ENCODE peak calls at places on chromosomes 7 and 10, in six cellular contexts. One of them, this sample, is unnamed.

GRCh38 chr7:1533255-1533568 is 2.7 kb downstream of the MAFK start:
- DNase-seq in pancreas: no peak
- DNase-seq in colonic mucosa: no peak
- DNase-seq in aorta: no peak
- DNase-seq in substantia nigra: no peak
- DNase-seq in caudate nucleus: no peak
- DNase-seq in this sample: no peak

GRCh38 chr10:72321248-72322029 is 33.3 kb downstream of the DNAJB12 start:
- DNase-seq in pancreas: no peak
- DNase-seq in colonic mucosa: no peak
- DNase-seq in aorta: no peak
- DNase-seq in substantia nigra: no peak
- DNase-seq in caudate nucleus: no peak
- DNase-seq in this sample: no peak

GRCh38 chr10:126638542-126638941 is 32.0 kb downstream of the C10orf90 start:
- DNase-seq in pancreas: no peak
- DNase-seq in colonic mucosa: no peak
- DNase-seq in aorta: no peak
- DNase-seq in substantia nigra: no peak
- DNase-seq in caudate nucleus: no peak
- DNase-seq in this sample: no peak

GRCh38 chr7:144834516-144835165 is 1.2 kb downstream of the TPK1 start:
- DNase-seq in pancreas: no peak
- DNase-seq in colonic mucosa: peak; percentile 61
- DNase-seq in aorta: no peak
- DNase-seq in substantia nigra: no peak
- DNase-seq in caudate nucleus: no peak
- DNase-seq in this sample: peak; percentile 68

GRCh38 chr10:112624546-112625048 is 177.6 kb downstream of the VTI1A start:
- DNase-seq in pancreas: no peak
- DNase-seq in colonic mucosa: no peak
- DNase-seq in aorta: no peak
- DNase-seq in substantia nigra: no peak
- DNase-seq in caudate nucleus: no peak
- DNase-seq in this sample: no peak

GRCh38 chr10:128877141-128877540 is 589.9 kb upstream of the MGMT start:
- DNase-seq in pancreas: no peak
- DNase-seq in colonic mucosa: no peak
- DNase-seq in aorta: no peak
- DNase-seq in substantia nigra: no peak
- DNase-seq in caudate nucleus: no peak
- DNase-seq in this sample: no peak

GRCh38 chr7:123190109-123190831 is 9.5 kb downstream of the SLC13A1 start:
- DNase-seq in pancreas: no peak
- DNase-seq in colonic mucosa: no peak
- DNase-seq in aorta: no peak
- DNase-seq in substantia nigra: no peak
- DNase-seq in caudate nucleus: no peak
- DNase-seq in this sample: no peak

GRCh38 chr7:22723642-22724041 is 3.4 kb upstream of the IL6 start:
- DNase-seq in pancreas: no peak
- DNase-seq in colonic mucosa: no peak
- DNase-seq in aorta: no peak
- DNase-seq in substantia nigra: no peak
- DNase-seq in caudate nucleus: no peak
- DNase-seq in this sample: no peak

GRCh38 chr7:77822269-77822668 is 23.7 kb downstream of the PHTF2 start:
- DNase-seq in pancreas: peak; percentile 26
- DNase-seq in colonic mucosa: no peak
- DNase-seq in aorta: no peak
- DNase-seq in substantia nigra: no peak
- DNase-seq in caudate nucleus: no peak
- DNase-seq in this sample: no peak

GRCh38 chr10:114265392-114266053 is 26.5 kb downstream of the VWA2 start:
- DNase-seq in pancreas: no peak
- DNase-seq in colonic mucosa: no peak
- DNase-seq in aorta: no peak
- DNase-seq in substantia nigra: no peak
- DNase-seq in caudate nucleus: no peak
- DNase-seq in this sample: no peak

GRCh38 chr10:52322323-52322722 is 8.2 kb downstream of the DKK1 start:
- DNase-seq in pancreas: no peak
- DNase-seq in colonic mucosa: no peak
- DNase-seq in aorta: no peak
- DNase-seq in substantia nigra: no peak
- DNase-seq in caudate nucleus: no peak
- DNase-seq in this sample: no peak

GRCh38 chr10:100470367-100470766 is 7.6 kb downstream of the WNT8B start:
- DNase-seq in pancreas: no peak
- DNase-seq in colonic mucosa: no peak
- DNase-seq in aorta: no peak
- DNase-seq in substantia nigra: no peak
- DNase-seq in caudate nucleus: no peak
- DNase-seq in this sample: no peak

GRCh38 chr10:2856598-2856997 is 210.8 kb upstream of the PFKP start:
- DNase-seq in pancreas: no peak
- DNase-seq in colonic mucosa: no peak
- DNase-seq in aorta: no peak
- DNase-seq in substantia nigra: no peak
- DNase-seq in caudate nucleus: no peak
- DNase-seq in this sample: no peak

GRCh38 chr10:68047088-68047487 is 28.0 kb downstream of the HERC4 start:
- DNase-seq in pancreas: no peak
- DNase-seq in colonic mucosa: no peak
- DNase-seq in aorta: no peak
- DNase-seq in substantia nigra: no peak
- DNase-seq in caudate nucleus: no peak
- DNase-seq in this sample: no peak

GRCh38 chr7:50657341-50657873 is 92.2 kb upstream of the DDC start:
- DNase-seq in pancreas: no peak
- DNase-seq in colonic mucosa: peak; percentile 37
- DNase-seq in aorta: peak; percentile 88
- DNase-seq in substantia nigra: no peak
- DNase-seq in caudate nucleus: no peak
- DNase-seq in this sample: no peak

GRCh38 chr10:110794808-110795207 is 76.9 kb upstream of the PDCD4 start:
- DNase-seq in pancreas: peak; percentile 50
- DNase-seq in colonic mucosa: no peak
- DNase-seq in aorta: no peak
- DNase-seq in substantia nigra: peak; percentile 49
- DNase-seq in caudate nucleus: peak; percentile 13
- DNase-seq in this sample: no peak

GRCh38 chr10:6141296-6142151 is 52.7 kb downstream of the RBM17 start:
- DNase-seq in pancreas: no peak
- DNase-seq in colonic mucosa: no peak
- DNase-seq in aorta: peak; percentile 83
- DNase-seq in substantia nigra: no peak
- DNase-seq in caudate nucleus: no peak
- DNase-seq in this sample: peak; percentile 78

GRCh38 chr7:15783971-15784693 is 97.6 kb upstream of the MEOX2 start:
- DNase-seq in pancreas: no peak
- DNase-seq in colonic mucosa: no peak
- DNase-seq in aorta: no peak
- DNase-seq in substantia nigra: no peak
- DNase-seq in caudate nucleus: no peak
- DNase-seq in this sample: no peak

GRCh38 chr7:74256446-74257408 is 2.5 kb upstream of the RFC2 start:
- DNase-seq in pancreas: no peak
- DNase-seq in colonic mucosa: no peak
- DNase-seq in aorta: no peak
- DNase-seq in substantia nigra: no peak
- DNase-seq in caudate nucleus: no peak
- DNase-seq in this sample: no peak

GRCh38 chr7:3259711-3260424 is 41.2 kb upstream of the SDK1 start:
- DNase-seq in pancreas: no peak
- DNase-seq in colonic mucosa: no peak
- DNase-seq in aorta: no peak
- DNase-seq in substantia nigra: no peak
- DNase-seq in caudate nucleus: no peak
- DNase-seq in this sample: no peak

GRCh38 chr7:3254718-3255117 is 46.3 kb upstream of the SDK1 start:
- DNase-seq in pancreas: no peak
- DNase-seq in colonic mucosa: no peak
- DNase-seq in aorta: no peak
- DNase-seq in substantia nigra: no peak
- DNase-seq in caudate nucleus: no peak
- DNase-seq in this sample: no peak

GRCh38 chr7:3264693-3265339 is 36.2 kb upstream of the SDK1 start:
- DNase-seq in pancreas: no peak
- DNase-seq in colonic mucosa: no peak
- DNase-seq in aorta: no peak
- DNase-seq in substantia nigra: no peak
- DNase-seq in caudate nucleus: no peak
- DNase-seq in this sample: no peak

GRCh38 chr7:3265388-3265787 is 35.7 kb upstream of the SDK1 start:
- DNase-seq in pancreas: no peak
- DNase-seq in colonic mucosa: no peak
- DNase-seq in aorta: no peak
- DNase-seq in substantia nigra: no peak
- DNase-seq in caudate nucleus: no peak
- DNase-seq in this sample: no peak

DNA sequence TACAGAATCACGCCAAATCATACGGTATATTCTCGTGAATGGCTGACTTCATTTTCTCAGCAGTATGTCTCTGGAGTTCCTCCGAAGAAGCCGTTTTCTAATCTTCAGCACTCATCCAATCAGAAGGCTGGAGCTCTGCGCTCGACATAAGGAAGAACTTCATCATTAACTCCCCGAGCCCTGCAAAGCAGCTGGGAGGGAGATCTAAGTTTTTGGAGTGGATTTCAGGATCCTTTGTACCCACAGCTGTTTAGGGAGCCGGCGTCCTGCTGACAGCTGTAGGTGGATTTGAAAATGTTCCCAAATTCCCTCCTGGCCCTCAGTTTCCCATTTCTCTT is 40.7 kb upstream of the SDK1 start:
- DNase-seq in pancreas: no peak
- DNase-seq in colonic mucosa: no peak
- DNase-seq in aorta: no peak
- DNase-seq in substantia nigra: no peak
- DNase-seq in caudate nucleus: no peak
- DNase-seq in this sample: no peak
- H3K27ac ChIP-seq in pancreas: no peak overlapping the region
- H3K27ac ChIP-seq in colonic mucosa: peak overlapping the region; percentile 27
- H3K27ac ChIP-seq in aorta: peak overlapping the region; percentile 61
- H3K27ac ChIP-seq in substantia nigra: no peak overlapping the region
- H3K27ac ChIP-seq in caudate nucleus: no peak overlapping the region
- H3K27ac ChIP-seq in this sample: no peak overlapping the region

GRCh38 chr7:135158141-135158655 is 10.3 kb downstream of the TMEM140 start:
- DNase-seq in pancreas: no peak
- DNase-seq in colonic mucosa: no peak
- DNase-seq in aorta: no peak
- DNase-seq in substantia nigra: no peak
- DNase-seq in caudate nucleus: no peak
- DNase-seq in this sample: no peak

GRCh38 chr7:135159359-135160087 is 11.0 kb downstream of the CYREN start:
- DNase-seq in pancreas: no peak
- DNase-seq in colonic mucosa: no peak
- DNase-seq in aorta: no peak
- DNase-seq in substantia nigra: no peak
- DNase-seq in caudate nucleus: no peak
- DNase-seq in this sample: no peak

GRCh38 chr7:135160858-135161653 is 9.5 kb downstream of the CYREN start:
- DNase-seq in pancreas: no peak
- DNase-seq in colonic mucosa: no peak
- DNase-seq in aorta: no peak
- DNase-seq in substantia nigra: no peak
- DNase-seq in caudate nucleus: no peak
- DNase-seq in this sample: no peak

GRCh38 chr7:135160098-135160857 is 10.2 kb downstream of the CYREN start:
- DNase-seq in pancreas: no peak
- DNase-seq in colonic mucosa: no peak
- DNase-seq in aorta: no peak
- DNase-seq in substantia nigra: no peak
- DNase-seq in caudate nucleus: no peak
- DNase-seq in this sample: no peak

DNA sequence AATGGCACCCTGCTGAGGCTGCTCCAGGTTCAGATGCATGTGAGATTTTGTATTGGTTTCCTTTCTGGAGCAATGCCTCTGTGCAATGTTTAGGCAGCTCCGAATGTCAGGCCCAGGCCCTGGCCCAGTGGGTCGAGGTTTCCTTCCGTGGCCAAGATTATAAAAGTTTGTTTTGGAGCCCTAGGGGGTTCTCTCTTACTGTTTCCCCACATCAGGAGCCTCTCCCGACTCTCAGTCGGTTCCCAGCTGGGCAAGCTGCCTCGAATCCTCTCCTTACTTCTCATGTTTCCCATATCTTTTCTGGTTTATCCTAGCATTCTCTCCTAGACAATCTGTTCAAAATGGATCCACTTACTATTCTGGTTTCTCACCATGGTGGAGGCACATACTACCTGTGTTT is 11.0 kb downstream of the TMEM140 start:
- DNase-seq in pancreas: no peak
- DNase-seq in colonic mucosa: no peak
- DNase-seq in aorta: no peak
- DNase-seq in substantia nigra: no peak
- DNase-seq in caudate nucleus: no peak
- DNase-seq in this sample: no peak
- H3K27ac ChIP-seq in pancreas: no peak overlapping the region
- H3K27ac ChIP-seq in colonic mucosa: no peak overlapping the region
- H3K27ac ChIP-seq in aorta: no peak overlapping the region
- H3K27ac ChIP-seq in substantia nigra: no peak overlapping the region
- H3K27ac ChIP-seq in caudate nucleus: no peak overlapping the region
- H3K27ac ChIP-seq in this sample: peak overlapping the region; percentile 43

GRCh38 chr10:133309720-133310398 is 1.1 kb downstream of the ZNF511 start:
- DNase-seq in pancreas: peak; percentile 86
- DNase-seq in colonic mucosa: peak; percentile 78
- DNase-seq in aorta: peak; percentile 81
- DNase-seq in substantia nigra: no peak
- DNase-seq in caudate nucleus: no peak
- DNase-seq in this sample: no peak
- H3K27ac ChIP-seq in pancreas: peak overlapping the region; percentile 98
- H3K27ac ChIP-seq in colonic mucosa: peak overlapping the region; percentile 97
- H3K27ac ChIP-seq in aorta: no peak overlapping the region
- H3K27ac ChIP-seq in substantia nigra: peak overlapping the region; percentile 97
- H3K27ac ChIP-seq in caudate nucleus: peak overlapping the region; percentile 95
- H3K27ac ChIP-seq in this sample: peak overlapping the region; percentile 99

DNA sequence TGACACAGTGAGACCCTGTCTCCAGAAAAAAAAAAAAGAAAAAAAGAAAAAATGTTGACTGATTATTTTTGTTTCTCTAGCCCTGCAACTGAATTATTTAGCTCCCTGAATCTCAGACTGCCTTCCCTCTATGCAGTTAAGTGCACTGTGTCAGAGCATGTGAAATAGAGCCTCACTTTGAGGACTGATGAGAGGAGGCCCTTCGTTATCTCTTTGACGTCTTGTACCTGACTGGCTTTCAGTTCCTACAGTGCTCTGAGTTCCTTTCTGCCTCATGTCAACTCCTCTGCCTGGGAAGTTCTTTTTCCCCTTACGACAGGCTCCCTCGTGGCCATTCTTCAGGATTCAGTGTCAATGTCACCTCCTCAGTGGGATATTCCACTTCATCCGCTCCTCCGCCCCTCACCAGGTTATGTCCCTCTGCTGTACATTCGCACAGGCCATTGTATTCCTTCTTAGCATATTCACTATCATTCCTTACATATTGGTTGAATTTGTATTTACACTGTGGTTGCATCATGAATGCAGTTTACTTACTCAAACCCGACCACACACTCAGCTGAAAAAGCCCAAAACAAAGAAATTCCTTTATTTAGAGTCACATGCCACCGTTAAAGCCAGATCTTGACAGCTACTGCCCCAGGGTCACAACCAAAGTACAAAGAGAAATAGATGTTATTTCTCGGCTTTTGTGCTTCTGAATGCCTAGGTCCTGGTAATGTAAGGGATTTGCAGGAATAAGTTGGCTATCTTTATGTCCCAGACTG is 18.1 kb upstream of the CAMK2G start:
- DNase-seq in pancreas: no peak
- DNase-seq in colonic mucosa: no peak
- DNase-seq in aorta: no peak
- DNase-seq in substantia nigra: no peak
- DNase-seq in caudate nucleus: no peak
- DNase-seq in this sample: no peak
- H3K27ac ChIP-seq in pancreas: no peak overlapping the region
- H3K27ac ChIP-seq in colonic mucosa: no peak overlapping the region
- H3K27ac ChIP-seq in aorta: no peak overlapping the region
- H3K27ac ChIP-seq in substantia nigra: no peak overlapping the region
- H3K27ac ChIP-seq in caudate nucleus: no peak overlapping the region
- H3K27ac ChIP-seq in this sample: no peak overlapping the region

This sample was measured in CD4-positive, CD25-positive, alpha-beta regulatory T cell.